ENCODE peak calls at places on chromosomes 12 and 14, in six cellular contexts. One of them, this sample, is unnamed.

GRCh38 chr12:47235258-47236040 is 155.7 kb upstream of the AMIGO2 start:
- DNase-seq in fibroblast of lung: no peak
- DNase-seq in thoracic aorta: no peak
- DNase-seq in tibial nerve: no peak
- DNase-seq in adrenal gland: no peak
- DNase-seq in psoas muscle: no peak
- DNase-seq in this sample: no peak

GRCh38 chr12:122975790-122976647 is 975 bp downstream of the OGFOD2 start:
- DNase-seq in fibroblast of lung: peak; percentile 12
- DNase-seq in thoracic aorta: no peak
- DNase-seq in adrenal gland: no peak
- DNase-seq in tibial nerve: no peak
- DNase-seq in psoas muscle: no peak
- DNase-seq in this sample: no peak

GRCh38 chr12:132777614-132778013 is 16.0 kb upstream of the ANKLE2 start:
- DNase-seq in fibroblast of lung: no peak
- DNase-seq in tibial nerve: no peak
- DNase-seq in psoas muscle: no peak
- DNase-seq in thoracic aorta: no peak
- DNase-seq in adrenal gland: no peak
- DNase-seq in this sample: no peak

GRCh38 chr12:83123039-83123438 is 436.3 kb downstream of the TMTC2 start:
- DNase-seq in thoracic aorta: no peak
- DNase-seq in psoas muscle: no peak
- DNase-seq in tibial nerve: no peak
- DNase-seq in adrenal gland: no peak
- DNase-seq in fibroblast of lung: no peak
- DNase-seq in this sample: no peak

GRCh38 chr12:70043490-70044138 is 199.6 kb upstream of the CNOT2 start:
- DNase-seq in fibroblast of lung: peak; percentile 9
- DNase-seq in thoracic aorta: no peak
- DNase-seq in adrenal gland: peak; percentile 31
- DNase-seq in tibial nerve: no peak
- DNase-seq in psoas muscle: no peak
- DNase-seq in this sample: no peak

GRCh38 chr12:130044991-130045621 is 117.2 kb upstream of the FZD10 start:
- DNase-seq in tibial nerve: no peak
- DNase-seq in thoracic aorta: no peak
- DNase-seq in adrenal gland: no peak
- DNase-seq in fibroblast of lung: no peak
- DNase-seq in psoas muscle: no peak
- DNase-seq in this sample: peak; percentile 75

GRCh38 chr12:76284816-76285750 is 63.1 kb downstream of the BBS10 start:
- DNase-seq in fibroblast of lung: peak; percentile 60
- DNase-seq in psoas muscle: no peak
- DNase-seq in thoracic aorta: no peak
- DNase-seq in tibial nerve: no peak
- DNase-seq in adrenal gland: no peak
- DNase-seq in this sample: peak; percentile 51

GRCh38 chr12:81440001-81440400 is 319.1 kb downstream of the PPFIA2 start:
- DNase-seq in thoracic aorta: no peak
- DNase-seq in adrenal gland: no peak
- DNase-seq in psoas muscle: no peak
- DNase-seq in fibroblast of lung: no peak
- DNase-seq in tibial nerve: no peak
- DNase-seq in this sample: no peak

GRCh38 chr12:87074801-87075200 is 818.6 kb upstream of the MGAT4C start:
- DNase-seq in psoas muscle: no peak
- DNase-seq in fibroblast of lung: no peak
- DNase-seq in adrenal gland: no peak
- DNase-seq in tibial nerve: no peak
- DNase-seq in thoracic aorta: no peak
- DNase-seq in this sample: no peak

GRCh38 chr12:56101045-56101444 is 3.3 kb upstream of the PA2G4 start:
- DNase-seq in adrenal gland: no peak
- DNase-seq in psoas muscle: no peak
- DNase-seq in tibial nerve: no peak
- DNase-seq in fibroblast of lung: no peak
- DNase-seq in thoracic aorta: no peak
- DNase-seq in this sample: no peak

GRCh38 chr12:49867580-49868341 is 24.9 kb upstream of the BCDIN3D start:
- DNase-seq in thoracic aorta: no peak
- DNase-seq in adrenal gland: no peak
- DNase-seq in fibroblast of lung: peak; percentile 34
- DNase-seq in tibial nerve: no peak
- DNase-seq in psoas muscle: no peak
- DNase-seq in this sample: no peak

GRCh38 chr12:7512528-7512927 is 9.0 kb upstream of the CD163 start:
- DNase-seq in fibroblast of lung: peak; percentile 53
- DNase-seq in psoas muscle: no peak
- DNase-seq in tibial nerve: no peak
- DNase-seq in adrenal gland: peak; percentile 70
- DNase-seq in thoracic aorta: no peak
- DNase-seq in this sample: peak; percentile 51

GRCh38 chr14:69261761-69262331 is 1.9 kb downstream of the GALNT16 start:
- DNase-seq in psoas muscle: peak; percentile 27
- DNase-seq in tibial nerve: no peak
- DNase-seq in fibroblast of lung: no peak
- DNase-seq in thoracic aorta: no peak
- DNase-seq in adrenal gland: no peak
- DNase-seq in this sample: peak; percentile 69

GRCh38 chr14:95068521-95068920 is 88.8 kb downstream of the DICER1 start:
- DNase-seq in fibroblast of lung: no peak
- DNase-seq in tibial nerve: no peak
- DNase-seq in thoracic aorta: no peak
- DNase-seq in adrenal gland: no peak
- DNase-seq in psoas muscle: no peak
- DNase-seq in this sample: no peak

GRCh38 chr12:44247588-44247987 is 411.7 kb downstream of the TMEM117 start:
- DNase-seq in psoas muscle: no peak
- DNase-seq in adrenal gland: no peak
- DNase-seq in fibroblast of lung: no peak
- DNase-seq in tibial nerve: no peak
- DNase-seq in thoracic aorta: no peak
- DNase-seq in this sample: no peak

GRCh38 chr12:52280319-52280795 is 5.9 kb downstream of the KRT86 start:
- DNase-seq in thoracic aorta: peak; percentile 17
- DNase-seq in adrenal gland: no peak
- DNase-seq in psoas muscle: peak; percentile 65
- DNase-seq in fibroblast of lung: peak; percentile 95
- DNase-seq in tibial nerve: peak; percentile 44
- DNase-seq in this sample: peak; percentile 67

GRCh38 chr14:50791201-50791600 is 39.8 kb downstream of the NIN start:
- DNase-seq in adrenal gland: no peak
- DNase-seq in thoracic aorta: no peak
- DNase-seq in tibial nerve: no peak
- DNase-seq in psoas muscle: no peak
- DNase-seq in fibroblast of lung: no peak
- DNase-seq in this sample: no peak

GRCh38 chr14:34222867-34223266 is 239.2 kb downstream of the SPTSSA start:
- DNase-seq in thoracic aorta: no peak
- DNase-seq in psoas muscle: no peak
- DNase-seq in fibroblast of lung: no peak
- DNase-seq in tibial nerve: no peak
- DNase-seq in adrenal gland: no peak
- DNase-seq in this sample: no peak

GRCh38 chr14:20798318-20798717 is 4.3 kb downstream of the RNASE1 start:
- DNase-seq in psoas muscle: no peak
- DNase-seq in fibroblast of lung: no peak
- DNase-seq in thoracic aorta: no peak
- DNase-seq in tibial nerve: no peak
- DNase-seq in adrenal gland: no peak
- DNase-seq in this sample: no peak

GRCh38 chr12:2618291-2618995 is 176.3 kb upstream of the FKBP4 start:
- DNase-seq in adrenal gland: no peak
- DNase-seq in fibroblast of lung: no peak
- DNase-seq in tibial nerve: no peak
- DNase-seq in thoracic aorta: no peak
- DNase-seq in psoas muscle: no peak
- DNase-seq in this sample: no peak

GRCh38 chr14:68695871-68696665 is 96.8 kb downstream of the ZFP36L1 start:
- DNase-seq in fibroblast of lung: no peak
- DNase-seq in thoracic aorta: no peak
- DNase-seq in tibial nerve: no peak
- DNase-seq in psoas muscle: no peak
- DNase-seq in adrenal gland: no peak
- DNase-seq in this sample: no peak

GRCh38 chr12:65499167-65499566 is 220.7 kb downstream of the MSRB3 start:
- DNase-seq in fibroblast of lung: no peak
- DNase-seq in thoracic aorta: no peak
- DNase-seq in psoas muscle: no peak
- DNase-seq in tibial nerve: no peak
- DNase-seq in adrenal gland: no peak
- DNase-seq in this sample: no peak

GRCh38 chr12:50918584-50919316 is 33.6 kb upstream of the HIGD1C start:
- DNase-seq in fibroblast of lung: peak; percentile 28
- DNase-seq in adrenal gland: no peak
- DNase-seq in thoracic aorta: no peak
- DNase-seq in psoas muscle: no peak
- DNase-seq in tibial nerve: no peak
- DNase-seq in this sample: no peak

GRCh38 chr12:106205208-106206069 is 42.4 kb downstream of the CKAP4 start:
- DNase-seq in psoas muscle: peak; percentile 59
- DNase-seq in adrenal gland: peak; percentile 74
- DNase-seq in tibial nerve: no peak
- DNase-seq in fibroblast of lung: no peak
- DNase-seq in thoracic aorta: no peak
- DNase-seq in this sample: peak; percentile 20

GRCh38 chr14:67817750-67818438 is 1.5 kb upstream of the ZFYVE26 start:
- DNase-seq in psoas muscle: no peak
- DNase-seq in thoracic aorta: no peak
- DNase-seq in tibial nerve: no peak
- DNase-seq in adrenal gland: no peak
- DNase-seq in fibroblast of lung: no peak
- DNase-seq in this sample: no peak

DNA sequence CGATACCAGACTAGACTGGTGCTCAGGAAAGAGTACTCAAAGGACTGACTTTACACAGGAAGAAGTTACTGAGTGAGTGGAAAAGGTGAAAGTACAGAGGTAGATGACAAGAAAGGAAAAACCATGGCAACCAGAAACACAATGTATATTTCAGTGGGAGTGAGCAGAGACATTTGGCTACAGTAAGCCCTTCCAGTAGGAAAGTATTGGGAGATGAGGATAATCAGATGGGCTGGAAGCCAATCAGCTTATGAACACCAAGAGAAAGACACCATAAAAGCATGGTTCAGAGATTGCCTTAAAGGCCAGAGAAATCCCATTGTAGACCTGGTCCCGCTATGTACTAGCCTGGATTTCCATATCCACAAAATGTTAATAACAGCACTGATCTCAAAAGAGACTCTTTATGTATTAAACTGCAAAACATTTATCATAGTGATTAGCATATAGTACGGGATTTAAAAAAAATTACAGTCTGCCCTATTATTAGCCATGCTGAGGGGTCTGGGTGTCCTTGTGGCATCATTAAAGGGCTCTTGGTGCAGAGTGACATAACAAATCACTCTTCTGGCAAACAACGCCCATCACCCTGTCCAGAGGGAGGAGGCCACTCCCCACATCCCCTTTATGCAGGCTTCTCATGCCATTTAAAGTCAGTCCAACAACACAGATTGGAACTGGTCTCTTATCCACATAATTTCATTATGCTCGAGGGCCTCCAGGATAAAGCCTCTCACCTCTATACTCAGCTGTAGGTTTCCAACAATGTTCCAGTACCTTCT is 51.3 kb downstream of the TMTC1 start:
- DNase-seq in tibial nerve: no peak
- DNase-seq in fibroblast of lung: peak; percentile 63
- DNase-seq in psoas muscle: no peak
- DNase-seq in thoracic aorta: no peak
- DNase-seq in adrenal gland: no peak
- DNase-seq in this sample: no peak
- H3K4me1 ChIP-seq in tibial nerve: peaks cover 6% of the 10 kb centered on the region
- H3K4me1 ChIP-seq in fibroblast of lung: no peaks in the 10 kb centered on the region
- H3K4me1 ChIP-seq in psoas muscle: peaks cover 95% of the 10 kb centered on the region
- H3K4me1 ChIP-seq in thoracic aorta: peaks cover 20% of the 10 kb centered on the region
- H3K4me1 ChIP-seq in adrenal gland: no peaks in the 10 kb centered on the region
- H3K4me1 ChIP-seq in this sample: no peaks in the 10 kb centered on the region

GRCh38 chr12:107351109-107351508 is 257.8 kb upstream of the CRY1 start:
- DNase-seq in psoas muscle: no peak
- DNase-seq in fibroblast of lung: no peak
- DNase-seq in adrenal gland: no peak
- DNase-seq in thoracic aorta: no peak
- DNase-seq in tibial nerve: no peak
- DNase-seq in this sample: no peak
- H3K4me1 ChIP-seq in psoas muscle: no peaks in the 10 kb centered on the region
- H3K4me1 ChIP-seq in fibroblast of lung: peaks cover 2% of the 10 kb centered on the region
- H3K4me1 ChIP-seq in adrenal gland: no peaks in the 10 kb centered on the region
- H3K4me1 ChIP-seq in thoracic aorta: no peaks in the 10 kb centered on the region
- H3K4me1 ChIP-seq in tibial nerve: no peaks in the 10 kb centered on the region
- H3K4me1 ChIP-seq in this sample: peaks cover 97% of the 10 kb centered on the region

DNA sequence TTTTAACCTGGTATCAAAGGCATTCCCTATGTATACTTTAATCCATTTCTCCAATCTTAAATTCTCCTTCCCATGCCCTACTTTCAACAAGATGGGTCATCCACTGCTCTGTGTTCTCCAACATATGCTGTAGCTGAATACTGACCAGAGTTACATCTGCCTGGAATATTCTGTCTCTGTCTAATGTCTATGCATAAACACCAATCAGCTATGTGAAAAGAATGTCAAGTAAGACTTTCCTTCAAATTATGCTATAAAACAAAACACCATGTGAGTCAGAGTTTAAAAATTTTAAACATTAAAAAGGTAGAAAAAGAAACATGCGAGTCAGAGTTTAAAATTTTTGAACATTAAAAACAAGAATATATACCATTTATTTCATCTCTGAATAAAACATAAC is 19.3 kb downstream of the NT5DC3 start:
- DNase-seq in tibial nerve: no peak
- DNase-seq in adrenal gland: no peak
- DNase-seq in fibroblast of lung: peak; percentile 47
- DNase-seq in thoracic aorta: no peak
- DNase-seq in psoas muscle: no peak
- DNase-seq in this sample: no peak
- H3K4me1 ChIP-seq in tibial nerve: no peaks in the 10 kb centered on the region
- H3K4me1 ChIP-seq in adrenal gland: no peaks in the 10 kb centered on the region
- H3K4me1 ChIP-seq in fibroblast of lung: no peaks in the 10 kb centered on the region
- H3K4me1 ChIP-seq in thoracic aorta: peaks cover 20% of the 10 kb centered on the region
- H3K4me1 ChIP-seq in psoas muscle: peaks cover 28% of the 10 kb centered on the region
- H3K4me1 ChIP-seq in this sample: no peaks in the 10 kb centered on the region

GRCh38 chr12:54993181-54993835 is 8.7 kb upstream of the TESPA1 start:
- DNase-seq in adrenal gland: peak; percentile 22
- DNase-seq in tibial nerve: peak; percentile 24
- DNase-seq in fibroblast of lung: peak; percentile 57
- DNase-seq in thoracic aorta: no peak
- DNase-seq in psoas muscle: no peak
- DNase-seq in this sample: peak; percentile 59

GRCh38 chr12:54991992-54992377 is 7.4 kb upstream of the TESPA1 start:
- DNase-seq in tibial nerve: no peak
- DNase-seq in fibroblast of lung: no peak
- DNase-seq in adrenal gland: no peak
- DNase-seq in thoracic aorta: no peak
- DNase-seq in psoas muscle: no peak
- DNase-seq in this sample: no peak

GRCh38 chr12:54989829-54990228 is 5.3 kb upstream of the TESPA1 start:
- DNase-seq in adrenal gland: no peak
- DNase-seq in thoracic aorta: no peak
- DNase-seq in psoas muscle: no peak
- DNase-seq in tibial nerve: no peak
- DNase-seq in fibroblast of lung: no peak
- DNase-seq in this sample: no peak

GRCh38 chr12:54988402-54989054 is 4.0 kb upstream of the TESPA1 start:
- DNase-seq in thoracic aorta: no peak
- DNase-seq in psoas muscle: peak; percentile 69
- DNase-seq in adrenal gland: peak; percentile 70
- DNase-seq in fibroblast of lung: peak; percentile 19
- DNase-seq in tibial nerve: peak; percentile 62
- DNase-seq in this sample: no peak

GRCh38 chr12:54991161-54991991 is 6.8 kb upstream of the TESPA1 start:
- DNase-seq in psoas muscle: no peak
- DNase-seq in thoracic aorta: no peak
- DNase-seq in adrenal gland: no peak
- DNase-seq in fibroblast of lung: no peak
- DNase-seq in tibial nerve: no peak
- DNase-seq in this sample: no peak
- H3K4me1 ChIP-seq in psoas muscle: no peaks in the 10 kb centered on the region
- H3K4me1 ChIP-seq in thoracic aorta: no peaks in the 10 kb centered on the region
- H3K4me1 ChIP-seq in adrenal gland: no peaks in the 10 kb centered on the region
- H3K4me1 ChIP-seq in fibroblast of lung: no peaks in the 10 kb centered on the region
- H3K4me1 ChIP-seq in tibial nerve: no peaks in the 10 kb centered on the region
- H3K4me1 ChIP-seq in this sample: no peaks in the 10 kb centered on the region